ENCODE peak calls at places on chromosomes 3 and 15, in six cellular contexts. A is astrocyte of the spinal cord, N is AG04450, I is GM13977, B is foreskin fibroblast, X is AG09319. Z is an unnamed sample.
A peak's percentile ranks its signal among the peaks of the same experiment; 100 is the strongest.

GRCh38 chr3:141242035-141242721 is 10.6 kb downstream of the PXYLP1 start:
- DNase-seq in A (no peak), N (no peak), I (no peak), B (peak; percentile 62), X (no peak), Z (no peak)

GRCh38 chr3:71641669-71642068 is 58.1 kb upstream of the FOXP1 start:
- DNase-seq in A (no peak), N (no peak), I (no peak), B (no peak), X (no peak), Z (no peak)

GRCh38 chr3:48047841-48048456 is 31.7 kb upstream of the MAP4 start:
- DNase-seq in A (no peak), N (no peak), I (no peak), B (peak; percentile 27), X (no peak), Z (no peak)

GRCh38 chr3:127458698-127459097 is 131.8 kb downstream of the TPRA1 start:
- DNase-seq in A (no peak), N (no peak), I (peak; percentile 60), B (peak; percentile 17), X (no peak), Z (peak; percentile 41)

GRCh38 chr3:189270248-189270832 is 98.6 kb downstream of the TPRG1 start:
- DNase-seq in A (peak; percentile 85), N (peak; percentile 48), I (no peak), B (peak; percentile 51), X (peak; percentile 41), Z (peak; percentile 39)

GRCh38 chr3:193673845-193674244 is 80.8 kb downstream of the OPA1 start:
- DNase-seq in A (no peak), N (no peak), I (no peak), B (no peak), X (no peak), Z (no peak)

GRCh38 chr3:118760611-118761606 is 273.7 kb downstream of the IGSF11 start:
- DNase-seq in A (no peak), N (no peak), I (peak; percentile 17), B (no peak), X (no peak), Z (peak; percentile 17)

GRCh38 chr3:173977747-173978146 is 580.2 kb downstream of the NLGN1 start:
- DNase-seq in A (peak; percentile 58), N (no peak), I (no peak), B (peak; percentile 78), X (no peak), Z (no peak)

GRCh38 chr3:14143826-14144225 is 19.0 kb downstream of the TMEM43 start:
- DNase-seq in A (peak; percentile 92), N (peak; percentile 83), I (no peak), B (peak; percentile 94), X (peak; percentile 82), Z (no peak)

GRCh38 chr3:179330438-179330837 is 7.6 kb downstream of the ZNF639 start:
- DNase-seq in A (no peak), N (no peak), I (no peak), B (peak; percentile 35), X (no peak), Z (no peak)

GRCh38 chr3:122010506-122010905 is 11.5 kb downstream of the ILDR1 start:
- DNase-seq in A (no peak), N (no peak), I (no peak), B (no peak), X (no peak), Z (no peak)

GRCh38 chr3:31048143-31048542 is 153.7 kb upstream of the GADL1 start:
- DNase-seq in A (no peak), N (no peak), I (no peak), B (no peak), X (no peak), Z (no peak)

GRCh38 chr15:69478259-69478687 is 25.7 kb downstream of the RPLP1 start:
- DNase-seq in A (peak; percentile 56), N (no peak), I (peak; percentile 59), B (peak; percentile 59), X (no peak), Z (peak; percentile 66)

GRCh38 chr3:132205609-132206008 is 111.6 kb upstream of the ACP3 start:
- DNase-seq in A (no peak), N (no peak), I (no peak), B (no peak), X (no peak), Z (no peak)

GRCh38 chr15:63135804-63136203 is 14.1 kb downstream of the LACTB start:
- DNase-seq in A (peak; percentile 66), N (peak; percentile 54), I (no peak), B (peak; percentile 86), X (no peak), Z (no peak)

GRCh38 chr15:94453227-94453626 is 221.9 kb downstream of the MCTP2 start:
- DNase-seq in A (no peak), N (no peak), I (no peak), B (no peak), X (no peak), Z (no peak)

GRCh38 chr15:84858231-84858630 is 26.2 kb upstream of the SLC28A1 start:
- DNase-seq in A (no peak), N (no peak), I (no peak), B (no peak), X (no peak), Z (no peak)

GRCh38 chr3:25582242-25582641 is 82.5 kb downstream of the TOP2B start:
- DNase-seq in A (peak; percentile 86), N (peak; percentile 71), I (no peak), B (peak; percentile 46), X (peak; percentile 30), Z (no peak)

GRCh38 chr3:93969443-93969842 is 4.3 kb downstream of the PROS1 start:
- DNase-seq in A (no peak), N (no peak), I (no peak), B (peak; percentile 71), X (no peak), Z (no peak)

GRCh38 chr15:75736256-75736655 is 23.6 kb upstream of the CSPG4 start:
- DNase-seq in A (no peak), N (no peak), I (no peak), B (no peak), X (no peak), Z (no peak)

GRCh38 chr15:56537881-56538280 is 72.9 kb upstream of the MNS1 start:
- DNase-seq in A (no peak), N (no peak), I (no peak), B (no peak), X (no peak), Z (peak; percentile 15)

GRCh38 chr15:49843725-49844124 is 222.9 kb downstream of the DTWD1 start:
- DNase-seq in A (peak; percentile 46), N (no peak), I (no peak), B (peak; percentile 45), X (no peak), Z (no peak)

GRCh38 chr3:188686319-188686718 is 485.5 kb upstream of the TPRG1 start:
- DNase-seq in A (no peak), N (no peak), I (no peak), B (no peak), X (no peak), Z (no peak)

GRCh38 chr3:115704661-115705338 is 81.5 kb downstream of the GAP43 start:
- DNase-seq in A (no peak), N (no peak), I (no peak), B (peak; percentile 23), X (no peak), Z (no peak)

GRCh38 chr3:137687181-137687880 is 76.8 kb upstream of the SOX14 start:
- DNase-seq in A (no peak), N (no peak), I (no peak), B (no peak), X (no peak), Z (no peak)

GRCh38 chr3:196754215-196754937 is 14.7 kb downstream of the PAK2 start:
- DNase-seq in A (peak; percentile 29), N (no peak), I (no peak), B (no peak), X (no peak), Z (no peak)

GRCh38 chr15:93362821-93363220 is 273.8 kb upstream of the RGMA start:
- DNase-seq in A (no peak), N (no peak), I (no peak), B (no peak), X (no peak), Z (no peak)
- TF ChIP-seq CTCF in A (no peak), N (no peak), I (no peak), B (no peak), X (no peak), Z (no peak)

GRCh38 chr3:157067114-157067513 is 92.8 kb downstream of the CCNL1 start:
- DNase-seq in A (no peak), N (no peak), I (no peak), B (no peak), X (no peak), Z (no peak)
- TF ChIP-seq CTCF in A (peak; percentile 13), N (peak; percentile 8), I (peak; percentile 42), B (no peak), X (no peak), Z (peak; percentile 32)

DNA sequence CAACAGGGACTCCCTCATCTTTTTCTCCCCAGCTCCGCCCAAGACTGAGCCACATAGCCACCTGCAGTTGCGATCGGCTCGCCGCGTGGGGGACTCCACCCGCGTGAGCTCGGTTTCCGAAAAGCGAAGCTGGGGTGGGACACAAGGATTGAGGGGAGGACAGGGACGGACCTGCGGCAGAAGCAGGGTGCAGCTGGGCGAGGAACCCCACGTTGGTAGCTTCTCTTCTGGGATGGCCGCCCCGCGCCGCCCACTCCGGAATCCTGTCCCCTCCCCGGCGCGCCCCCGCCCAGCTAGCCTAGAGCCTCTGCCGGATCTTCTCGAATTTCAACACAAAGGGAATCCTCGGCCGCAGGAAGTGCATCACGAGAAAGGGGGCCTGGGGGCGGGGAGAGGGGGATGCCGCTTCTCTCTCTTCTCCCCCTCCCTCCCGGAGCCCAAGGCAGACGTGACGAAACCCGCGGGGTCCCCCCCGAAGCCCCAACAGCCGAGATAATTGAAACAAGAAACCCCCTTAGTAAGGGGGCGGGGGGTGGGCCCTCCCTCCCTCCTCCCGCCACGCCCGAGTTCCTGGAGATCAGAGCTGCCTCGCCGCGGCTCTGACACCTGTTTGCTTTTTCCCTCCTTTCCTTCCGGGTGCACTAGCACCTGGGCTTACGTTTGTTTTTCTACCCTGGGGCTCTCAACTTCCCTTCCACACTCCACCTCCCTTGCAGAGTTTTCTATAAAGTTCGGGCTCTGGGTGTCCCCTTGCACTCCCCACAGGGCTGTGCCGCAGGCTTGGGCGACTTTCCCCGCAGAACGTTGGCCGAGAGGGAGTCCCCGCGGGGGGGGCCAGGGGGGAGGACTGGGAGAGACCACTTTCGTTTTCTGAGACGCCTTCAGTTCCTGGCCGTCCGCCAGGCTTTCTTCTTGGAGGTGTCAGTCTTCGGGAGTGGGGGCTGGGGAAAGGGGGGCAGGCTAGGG is 1.3 kb upstream of the KCNH8 start:
- DNase-seq in A (peak; percentile 68), N (no peak), I (peak; percentile 70), B (peak; percentile 72), X (no peak), Z (peak; percentile 68)
- TF ChIP-seq CTCF in A (peak; percentile 50), N (peak; percentile 52), I (peak; percentile 47), B (peak; percentile 50), X (peak; percentile 40), Z (peak; percentile 38)

DNA sequence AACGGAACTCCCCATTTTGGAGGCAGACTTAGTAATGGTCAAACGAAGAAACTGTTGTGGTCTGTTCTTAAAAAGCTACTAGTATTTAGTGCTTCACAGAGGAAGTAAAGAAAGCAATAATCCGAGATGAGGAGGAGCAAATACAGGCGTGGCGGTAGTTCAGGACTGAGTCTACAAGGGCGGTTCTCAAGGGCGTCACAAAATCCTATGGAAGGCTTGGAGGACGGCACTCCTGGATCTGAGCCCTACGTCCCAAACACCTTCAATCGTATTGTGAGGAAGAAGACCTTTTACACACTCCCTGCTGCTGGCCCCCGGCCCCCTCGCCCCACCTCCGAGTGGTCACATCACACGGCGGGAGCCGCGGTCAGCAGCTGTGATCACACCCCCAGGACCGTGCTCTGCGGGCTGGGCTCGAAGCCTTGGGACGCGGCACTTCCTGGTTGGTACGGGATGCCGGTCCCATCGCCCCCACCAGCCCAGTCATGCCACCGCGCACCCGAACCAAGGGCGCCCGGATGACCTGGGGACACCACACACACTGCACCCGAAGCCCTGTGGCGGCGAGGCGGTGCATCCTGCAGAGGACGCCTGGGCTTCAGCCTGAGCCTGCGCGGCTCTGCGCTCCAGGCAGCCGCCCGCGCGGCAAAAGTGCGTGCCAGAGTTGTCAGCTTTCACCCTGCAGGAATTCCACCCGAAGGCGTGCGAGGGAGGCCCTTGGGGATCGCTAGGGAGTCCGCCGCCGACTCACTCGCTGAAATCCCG is 588 bp downstream of the PLD1 start:
- DNase-seq in A (peak; percentile 93), N (peak; percentile 82), I (peak; percentile 72), B (peak; percentile 98), X (peak; percentile 94), Z (peak; percentile 59)
- TF ChIP-seq CTCF in A (no peak), N (no peak), I (peak; percentile 15), B (no peak), X (peak; percentile 21), Z (no peak)